ENCODE peak calls at places on chromosomes 3 and 15, in four cellular contexts. X, Y, W and N are unnamed samples. For H3K27me3, the result is how much of the 10 kb centered on the place peaks cover.

GRCh38 chr3:106068386-106068785 is 199.6 kb upstream of the CBLB start:
- DNase-seq in Y (no peak), X (no peak), W (no peak), N (no peak)

GRCh38 chr15:67456677-67457529 is 64.0 kb upstream of the C15orf61 start:
- DNase-seq in W (peak), Y (peak), X (peak), N (no peak)

GRCh38 chr3:60855250-60855649 is 396.0 kb downstream of the FHIT start:
- DNase-seq in X (no peak), W (no peak), Y (no peak), N (no peak)

GRCh38 chr15:56098230-56098899 is 105.0 kb upstream of the NEDD4 start:
- DNase-seq in X (no peak), W (no peak), Y (no peak), N (no peak)

GRCh38 chr3:197297020-197297419 is 1.4 kb downstream of the DLG1 start:
- DNase-seq in W (no peak), X (peak), Y (no peak), N (no peak)

GRCh38 chr3:65443739-65444447 is 594.8 kb downstream of the MAGI1 start:
- DNase-seq in Y (no peak), W (no peak), X (no peak), N (no peak)

GRCh38 chr15:56892651-56893348 is 25.6 kb upstream of the TCF12 start:
- DNase-seq in W (no peak), X (no peak), Y (no peak), N (no peak)

GRCh38 chr3:113241292-113242033 is 30.1 kb downstream of the BOC start:
- DNase-seq in W (no peak), Y (no peak), X (no peak), N (peak)

GRCh38 chr15:60708684-60709083 is 229.7 kb upstream of the ICE2 start:
- DNase-seq in Y (no peak), W (no peak), X (no peak), N (no peak)

GRCh38 chr15:76333720-76334437 is 2.7 kb upstream of the ISL2 start:
- DNase-seq in X (no peak), Y (no peak), W (no peak), N (peak)

GRCh38 chr15:31031471-31032064 is 40.1 kb upstream of the MTMR10 start:
- DNase-seq in X (no peak), Y (no peak), W (no peak), N (no peak)

GRCh38 chr3:157082305-157082981 is 77.5 kb downstream of the CCNL1 start:
- DNase-seq in X (peak), Y (peak), W (no peak), N (peak)

GRCh38 chr15:73781038-73781925 is 28.1 kb upstream of the INSYN1 start:
- DNase-seq in Y (no peak), W (no peak), X (no peak), N (no peak)

GRCh38 chr3:100627491-100627890 is 18.1 kb downstream of the ADGRG7 start:
- DNase-seq in Y (no peak), W (no peak), X (no peak), N (no peak)

GRCh38 chr3:158381274-158381868 is 189.6 kb upstream of the MLF1 start:
- DNase-seq in X (no peak), Y (no peak), W (peak), N (no peak)

GRCh38 chr15:47384316-47384715 is 333.0 kb upstream of the SEMA6D start:
- DNase-seq in W (no peak), Y (no peak), X (no peak), N (no peak)

GRCh38 chr15:74196175-74196574 is 6.4 kb downstream of the STRA6 start:
- DNase-seq in Y (peak), W (no peak), X (peak), N (no peak)

GRCh38 chr15:100468265-100468664 is 60.5 kb downstream of the CERS3 start:
- DNase-seq in X (no peak), W (no peak), Y (no peak), N (no peak)

GRCh38 chr3:37993811-37994638 is 3.4 kb downstream of the VILL start:
- DNase-seq in X (peak), Y (peak), W (no peak), N (no peak)

GRCh38 chr15:40029979-40030893 is 8.7 kb downstream of the SRP14 start:
- DNase-seq in X (no peak), Y (no peak), W (no peak), N (no peak)

GRCh38 chr15:71743861-71744382 is 66.4 kb upstream of the NR2E3 start:
- DNase-seq in Y (peak), X (peak), W (no peak), N (no peak)

GRCh38 chr3:120092444-120092843 is 1.8 kb downstream of the GSK3B start:
- DNase-seq in W (no peak), X (no peak), Y (no peak), N (no peak)

GRCh38 chr3:100455841-100456550 is 36.4 kb upstream of the TMEM45A start:
- DNase-seq in Y (no peak), X (no peak), W (no peak), N (no peak)

GRCh38 chr3:179108091-179108490 is 36.5 kb upstream of the ZMAT3 start:
- DNase-seq in X (no peak), Y (no peak), W (no peak), N (no peak)

GRCh38 chr15:75042730-75043508 is 19.5 kb downstream of the PPCDC start:
- DNase-seq in Y (peak), W (no peak), X (no peak), N (no peak)

GRCh38 chr3:160434071-160434470 is 15.5 kb downstream of the TRIM59 start:
- DNase-seq in Y (no peak), X (no peak), W (no peak), N (no peak)

GRCh38 chr3:9211155-9211950 is 38.1 kb downstream of the SRGAP3 start:
- DNase-seq in Y (no peak), X (no peak), W (no peak), N (no peak)

GRCh38 chr15:78077860-78078187 is 313 bp upstream of the TBC1D2B start:
- DNase-seq in W (no peak), Y (no peak), X (no peak), N (no peak)

GRCh38 chr3:42526616-42527367 is 24.3 kb downstream of the VIPR1 start:
- DNase-seq in Y (no peak), W (no peak), X (no peak), N (no peak)

GRCh38 chr3:4977889-4978258 is 1.4 kb upstream of the BHLHE40 start:
- DNase-seq in W (no peak), X (no peak), Y (no peak), N (no peak)

GRCh38 chr3:4978966-4979400 is 254 bp upstream of the BHLHE40 start:
- DNase-seq in W (no peak), Y (peak), X (peak), N (no peak)

GRCh38 chr3:4979401-4980228 is at the start of gene BHLHE40:
- DNase-seq in Y (no peak), X (no peak), W (no peak), N (no peak)

GRCh38 chr3:4977001-4977888 is 2.0 kb upstream of the BHLHE40 start:
- DNase-seq in W (no peak), Y (peak), X (peak), N (no peak)

GRCh38 chr3:4978259-4978965 is 825 bp upstream of the BHLHE40 start:
- DNase-seq in X (peak), Y (peak), W (no peak), N (no peak)
- H3K27me3 ChIP-seq in X (under half), Y (under half), W (under half), N (under half)

GRCh38 chr15:38255690-38256089 is 3.1 kb downstream of the SPRED1 start:
- DNase-seq in W (no peak), Y (no peak), X (no peak), N (no peak)
- H3K4me3 ChIP-seq in W (peak), Y (peak), X (no peak), N (no peak)

GRCh38 chr15:70014311-70014707 is 83.4 kb downstream of the TLE3 start:
- DNase-seq in Y (no peak), W (no peak), X (no peak), N (no peak)
- TF ChIP-seq POLR2AphosphoS5 in Y (no peak), W (no peak), X (no peak), N (no peak)

GRCh38 chr3:62242846-62243245 is 130.5 kb downstream of the FEZF2 start:
- DNase-seq in W (no peak), X (no peak), Y (no peak), N (no peak)
- H3K27me3 ChIP-seq in W (under half), X (under half), Y (under half), N (under half)

DNA sequence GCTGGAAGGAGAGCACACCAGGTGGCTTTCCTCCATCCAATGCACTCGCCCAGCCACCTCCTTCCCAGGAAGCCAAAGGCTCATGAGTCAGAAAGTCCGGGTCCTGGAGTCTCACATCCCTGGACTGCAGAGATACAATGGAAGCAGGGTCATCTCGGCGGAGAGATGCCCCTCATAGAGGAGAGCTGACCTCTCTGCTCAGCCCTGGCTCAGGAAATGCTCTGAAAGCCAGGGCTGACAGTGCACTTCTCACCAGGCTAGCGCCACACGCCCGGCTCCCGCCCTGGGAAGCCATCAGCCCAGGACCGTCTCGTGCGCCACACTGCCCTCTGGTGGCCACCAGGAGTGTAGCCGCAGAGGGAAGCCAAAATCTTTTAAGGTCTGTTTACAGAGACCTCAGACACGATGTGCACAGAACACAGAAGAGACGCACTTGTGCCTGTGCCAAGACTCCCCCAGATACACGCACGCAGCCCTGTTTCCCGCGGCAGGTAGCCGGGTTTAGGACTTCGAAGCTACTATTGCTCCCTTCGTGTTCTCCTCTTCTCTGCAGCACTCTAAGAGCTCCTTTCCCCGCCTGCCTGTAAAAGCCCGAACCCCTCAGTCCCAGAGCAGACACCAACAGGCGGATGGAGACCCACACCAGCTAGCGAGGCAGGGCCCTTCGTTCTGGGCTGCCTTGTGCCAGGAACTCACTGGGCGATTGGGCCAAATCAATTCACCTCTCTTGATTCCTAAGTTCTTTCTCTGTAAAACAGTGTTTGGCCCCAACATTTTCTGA is 9.7 kb downstream of the NTRK3 start:
- DNase-seq in X (peak), W (peak), Y (peak), N (no peak)
- H3K4me3 ChIP-seq in X (no peak), W (no peak), Y (no peak), N (no peak)

GRCh38 chr3:98902341-98902740 is 846 bp upstream of the DCBLD2 start:
- DNase-seq in X (no peak), W (no peak), Y (no peak), N (no peak)

GRCh38 chr3:98900265-98901031 is 1.0 kb downstream of the DCBLD2 start:
- DNase-seq in X (no peak), W (no peak), Y (no peak), N (no peak)

GRCh38 chr3:98903099-98903498 is 1.6 kb upstream of the DCBLD2 start:
- DNase-seq in X (no peak), W (no peak), Y (no peak), N (no peak)

GRCh38 chr3:98901032-98901464 is 447 bp downstream of the DCBLD2 start:
- DNase-seq in Y (peak), X (peak), W (no peak), N (peak)

DNA sequence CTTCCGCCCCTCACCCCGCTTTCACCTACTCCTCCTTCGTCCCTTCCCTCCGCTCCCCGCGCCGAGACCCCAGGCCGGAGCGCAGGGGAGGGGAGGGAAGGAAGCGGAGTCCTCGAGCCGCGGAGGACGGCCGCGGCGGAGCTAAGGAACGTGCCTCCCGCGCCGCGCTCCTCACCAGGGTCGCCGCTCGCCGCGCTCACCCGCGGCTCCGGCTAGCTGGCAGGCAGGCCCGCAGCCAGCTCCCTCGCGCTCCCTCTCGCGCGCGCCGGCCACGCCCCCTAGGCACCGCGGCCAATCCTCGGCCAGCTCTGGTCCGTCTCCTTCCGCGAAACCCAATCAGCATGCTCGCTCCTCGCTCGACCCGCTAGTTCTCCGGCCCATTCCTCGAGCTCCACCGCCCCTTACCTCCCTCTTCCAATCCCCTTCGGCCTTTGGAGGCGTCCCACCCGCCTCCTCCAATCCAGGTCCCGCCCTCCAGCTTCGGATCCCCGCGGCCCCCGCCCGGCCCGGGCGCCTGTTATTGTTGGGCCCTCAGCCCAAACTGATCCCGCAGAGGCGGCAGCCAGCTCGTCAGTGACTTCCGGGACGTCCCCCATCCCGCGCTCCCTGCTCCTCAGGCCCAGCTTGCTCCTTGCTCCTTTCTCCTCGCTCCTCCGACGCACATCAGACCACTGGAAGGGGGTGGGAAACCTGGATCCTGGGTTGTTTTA is at the start of gene DCBLD2:
- DNase-seq in X (peak), W (peak), Y (peak), N (peak)
- TF ChIP-seq POLR2AphosphoS5 in X (peak), W (peak), Y (peak), N (peak)

DNA sequence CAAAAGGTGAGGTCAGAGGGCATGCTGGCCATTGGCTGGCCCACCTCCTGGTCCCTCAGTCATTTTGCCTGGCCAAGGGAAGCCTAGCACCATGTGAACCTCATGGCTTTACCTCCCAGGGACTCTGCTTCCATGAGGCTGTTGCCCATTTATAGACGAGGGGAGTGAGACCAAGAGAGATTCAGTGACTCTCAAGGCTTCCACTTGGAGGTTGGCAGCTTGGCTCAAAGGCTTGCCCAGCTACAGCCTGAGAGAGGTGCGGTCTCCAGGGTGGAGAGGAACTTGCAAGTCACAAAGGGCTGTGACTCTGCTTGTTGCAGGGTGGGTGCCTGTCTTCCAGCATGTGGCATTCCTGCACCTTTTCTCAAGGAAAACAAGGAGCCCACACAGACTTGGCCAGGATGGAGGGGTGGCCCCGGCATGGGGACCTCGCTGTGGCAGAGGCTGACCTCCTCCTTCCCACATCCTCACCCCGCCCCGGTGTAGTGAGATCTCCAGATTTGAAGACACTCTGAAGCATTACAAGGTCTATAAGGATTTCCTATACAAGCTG is 24.5 kb downstream of the CFAP100 start:
- DNase-seq in W (no peak), Y (peak), X (no peak), N (no peak)
- H3K27me3 ChIP-seq in W (under half), Y (under half), X (under half), N (under half)

DNA sequence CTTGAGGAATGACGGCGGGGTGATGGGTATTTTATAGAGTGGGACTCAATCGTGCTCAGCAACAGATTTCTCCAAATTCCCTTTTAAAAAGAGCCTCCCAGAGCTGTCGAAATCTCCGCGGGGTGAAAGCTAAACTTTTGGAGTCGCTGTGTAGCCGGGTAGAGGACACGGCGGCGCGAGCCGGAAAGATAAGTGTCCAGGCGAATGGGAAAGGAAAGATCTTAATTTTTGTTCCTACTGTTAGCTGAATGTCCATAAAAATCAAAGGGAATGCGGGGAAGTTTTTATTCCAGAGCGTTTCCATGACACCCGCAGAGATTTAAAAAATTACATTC is 9.1 kb downstream of the EOMES start:
- DNase-seq in W (no peak), X (no peak), Y (no peak), N (no peak)
- H3K4me3 ChIP-seq in W (peak), X (peak), Y (peak), N (peak)

GRCh38 chr3:69718832-69719231 is 20.4 kb upstream of the MITF start:
- DNase-seq in W (no peak), Y (no peak), X (no peak), N (no peak)

GRCh38 chr3:69719292-69719691 is 20.0 kb upstream of the MITF start:
- DNase-seq in Y (no peak), W (no peak), X (no peak), N (no peak)

GRCh38 chr3:69715204-69715603 is 24.1 kb upstream of the MITF start:
- DNase-seq in Y (no peak), W (no peak), X (no peak), N (no peak)

GRCh38 chr3:69712933-69713332 is 26.3 kb upstream of the MITF start:
- DNase-seq in Y (no peak), W (no peak), X (no peak), N (no peak)

GRCh38 chr3:69716119-69716518 is 23.1 kb upstream of the MITF start:
- DNase-seq in W (no peak), X (no peak), Y (no peak), N (no peak)
- TF ChIP-seq POLR2AphosphoS5 in W (no peak), X (no peak), Y (no peak), N (no peak)

DNA sequence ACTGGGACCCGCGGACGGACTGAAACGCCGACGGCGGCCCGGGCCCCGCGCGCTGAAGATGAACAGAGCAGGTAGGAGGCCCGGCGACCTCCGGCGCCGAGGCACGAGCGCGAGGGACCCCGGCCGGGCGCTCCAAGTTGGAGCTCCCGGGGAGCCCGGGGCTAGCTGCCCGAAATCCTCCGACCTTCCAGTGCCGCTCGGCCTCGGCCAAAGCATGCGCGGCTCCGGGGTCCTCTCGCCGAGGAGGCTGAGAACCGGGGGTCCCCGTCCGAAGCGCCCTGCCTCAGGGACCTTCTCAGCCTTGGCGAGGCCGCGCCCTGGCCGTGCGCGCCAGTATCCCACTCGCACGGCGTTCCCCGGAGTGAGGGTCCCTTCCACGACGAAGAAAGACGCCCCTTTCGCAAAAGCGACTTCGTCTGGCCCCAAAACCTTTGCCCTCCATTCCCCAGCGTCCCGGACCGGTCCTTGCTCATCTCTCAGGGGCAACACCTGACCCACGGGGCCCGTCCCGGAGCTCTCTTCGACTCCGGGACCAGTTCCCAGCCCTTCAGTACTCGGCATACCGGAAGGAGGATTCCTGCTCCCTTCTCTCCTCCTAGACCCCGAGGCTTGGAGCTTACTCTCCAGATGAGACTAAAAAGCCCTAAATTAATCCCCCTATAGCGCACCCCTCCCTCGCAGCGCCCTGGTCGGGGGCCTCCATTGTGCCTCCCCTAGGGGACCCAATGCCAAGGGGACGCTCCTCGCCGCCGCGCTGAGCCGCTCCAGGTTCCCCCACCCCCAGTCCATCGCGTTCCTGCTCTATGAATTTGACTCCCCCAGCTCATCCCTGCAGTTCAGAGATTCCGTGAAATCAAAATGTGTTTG is 7.7 kb upstream of the FGD5 start:
- DNase-seq in Y (no peak), W (no peak), X (no peak), N (no peak)
- H3K27me3 ChIP-seq in Y (under half), W (under half), X (under half), N (under half)